ENCODE peak calls at places on chromosomes 16 and 17, in nine cellular contexts. One of them, this sample, is unnamed.

GRCh38 chr17:27808629-27809028 is 8.3 kb upstream of the NOS2 start:
- DNase-seq in lung: no peak
- DNase-seq in GM10248: peak
- DNase-seq in left ventricle myocardium inferior: no peak
- DNase-seq in fibroblast of pulmonary artery: no peak
- DNase-seq in cardiac fibroblast: no peak
- DNase-seq in choroid plexus epithelial cell: no peak
- DNase-seq in breast epithelium: no peak
- DNase-seq in Peyer's patch: no peak
- DNase-seq in this sample: no peak

GRCh38 chr17:4602041-4602440 is 17.7 kb downstream of the SMTNL2 start:
- DNase-seq in lung: no peak
- DNase-seq in GM10248: no peak
- DNase-seq in left ventricle myocardium inferior: no peak
- DNase-seq in fibroblast of pulmonary artery: no peak
- DNase-seq in cardiac fibroblast: no peak
- DNase-seq in choroid plexus epithelial cell: no peak
- DNase-seq in breast epithelium: no peak
- DNase-seq in Peyer's patch: no peak
- DNase-seq in this sample: no peak

GRCh38 chr16:30728904-30729672 is 19.1 kb upstream of the PHKG2 start:
- DNase-seq in lung: no peak
- DNase-seq in GM10248: no peak
- DNase-seq in left ventricle myocardium inferior: peak
- DNase-seq in fibroblast of pulmonary artery: no peak
- DNase-seq in cardiac fibroblast: no peak
- DNase-seq in choroid plexus epithelial cell: no peak
- DNase-seq in breast epithelium: no peak
- DNase-seq in Peyer's patch: peak
- DNase-seq in this sample: peak

GRCh38 chr17:81131486-81132196 is 33.7 kb upstream of the PVALEF start:
- DNase-seq in lung: peak
- DNase-seq in GM10248: no peak
- DNase-seq in left ventricle myocardium inferior: no peak
- DNase-seq in fibroblast of pulmonary artery: no peak
- DNase-seq in cardiac fibroblast: no peak
- DNase-seq in choroid plexus epithelial cell: no peak
- DNase-seq in breast epithelium: no peak
- DNase-seq in Peyer's patch: peak
- DNase-seq in this sample: no peak

GRCh38 chr17:17063546-17064122 is 21.4 kb downstream of the MPRIP start:
- DNase-seq in lung: peak
- DNase-seq in GM10248: no peak
- DNase-seq in left ventricle myocardium inferior: peak
- DNase-seq in fibroblast of pulmonary artery: no peak
- DNase-seq in cardiac fibroblast: peak
- DNase-seq in choroid plexus epithelial cell: no peak
- DNase-seq in breast epithelium: peak
- DNase-seq in Peyer's patch: no peak
- DNase-seq in this sample: no peak

GRCh38 chr16:68539704-68540370 is 746 bp downstream of the ZFP90 start:
- DNase-seq in lung: no peak
- DNase-seq in GM10248: peak
- DNase-seq in left ventricle myocardium inferior: no peak
- DNase-seq in fibroblast of pulmonary artery: no peak
- DNase-seq in cardiac fibroblast: peak
- DNase-seq in choroid plexus epithelial cell: peak
- DNase-seq in breast epithelium: no peak
- DNase-seq in Peyer's patch: no peak
- DNase-seq in this sample: no peak

GRCh38 chr16:59021751-59022150 is 287.6 kb upstream of the GOT2 start:
- DNase-seq in lung: no peak
- DNase-seq in GM10248: no peak
- DNase-seq in left ventricle myocardium inferior: no peak
- DNase-seq in fibroblast of pulmonary artery: peak
- DNase-seq in cardiac fibroblast: no peak
- DNase-seq in choroid plexus epithelial cell: peak
- DNase-seq in breast epithelium: no peak
- DNase-seq in Peyer's patch: no peak
- DNase-seq in this sample: no peak

GRCh38 chr17:64063088-64063487 is 42.7 kb upstream of the ICAM2 start:
- DNase-seq in lung: no peak
- DNase-seq in GM10248: no peak
- DNase-seq in left ventricle myocardium inferior: no peak
- DNase-seq in fibroblast of pulmonary artery: no peak
- DNase-seq in cardiac fibroblast: no peak
- DNase-seq in choroid plexus epithelial cell: no peak
- DNase-seq in breast epithelium: no peak
- DNase-seq in Peyer's patch: no peak
- DNase-seq in this sample: peak

GRCh38 chr17:57940217-57940616 is 15.0 kb downstream of the CUEDC1 start:
- DNase-seq in lung: no peak
- DNase-seq in GM10248: no peak
- DNase-seq in left ventricle myocardium inferior: no peak
- DNase-seq in fibroblast of pulmonary artery: no peak
- DNase-seq in cardiac fibroblast: no peak
- DNase-seq in choroid plexus epithelial cell: no peak
- DNase-seq in breast epithelium: no peak
- DNase-seq in Peyer's patch: no peak
- DNase-seq in this sample: no peak

GRCh38 chr17:32020943-32021617 is 13.9 kb downstream of the LRRC37B start:
- DNase-seq in lung: no peak
- DNase-seq in GM10248: no peak
- DNase-seq in left ventricle myocardium inferior: no peak
- DNase-seq in fibroblast of pulmonary artery: no peak
- DNase-seq in cardiac fibroblast: no peak
- DNase-seq in choroid plexus epithelial cell: no peak
- DNase-seq in breast epithelium: no peak
- DNase-seq in Peyer's patch: no peak
- DNase-seq in this sample: no peak

GRCh38 chr17:39195568-39196160 is 1.8 kb downstream of the CACNB1 start:
- DNase-seq in lung: peak
- DNase-seq in GM10248: no peak
- DNase-seq in left ventricle myocardium inferior: no peak
- DNase-seq in fibroblast of pulmonary artery: no peak
- DNase-seq in cardiac fibroblast: peak
- DNase-seq in choroid plexus epithelial cell: no peak
- DNase-seq in breast epithelium: no peak
- DNase-seq in Peyer's patch: no peak
- DNase-seq in this sample: no peak

GRCh38 chr16:89536886-89537548 is 23.5 kb upstream of the RPL13 start:
- DNase-seq in lung: no peak
- DNase-seq in GM10248: no peak
- DNase-seq in left ventricle myocardium inferior: no peak
- DNase-seq in fibroblast of pulmonary artery: peak
- DNase-seq in cardiac fibroblast: no peak
- DNase-seq in choroid plexus epithelial cell: no peak
- DNase-seq in breast epithelium: no peak
- DNase-seq in Peyer's patch: no peak
- DNase-seq in this sample: no peak

GRCh38 chr17:44219126-44219635 is 294 bp downstream of the UBTF start:
- DNase-seq in lung: peak
- DNase-seq in GM10248: peak
- DNase-seq in left ventricle myocardium inferior: peak
- DNase-seq in fibroblast of pulmonary artery: peak
- DNase-seq in cardiac fibroblast: peak
- DNase-seq in choroid plexus epithelial cell: peak
- DNase-seq in breast epithelium: peak
- DNase-seq in Peyer's patch: peak
- DNase-seq in this sample: no peak

GRCh38 chr16:50667497-50668367 is 13.4 kb downstream of the SNX20 start:
- DNase-seq in lung: no peak
- DNase-seq in GM10248: peak
- DNase-seq in left ventricle myocardium inferior: no peak
- DNase-seq in fibroblast of pulmonary artery: no peak
- DNase-seq in cardiac fibroblast: no peak
- DNase-seq in choroid plexus epithelial cell: no peak
- DNase-seq in breast epithelium: no peak
- DNase-seq in Peyer's patch: peak
- DNase-seq in this sample: no peak
- TF ChIP-seq CTCF in lung: no peak
- TF ChIP-seq CTCF in GM10248: peak
- TF ChIP-seq CTCF in left ventricle myocardium inferior: no peak
- TF ChIP-seq CTCF in fibroblast of pulmonary artery: no peak
- TF ChIP-seq CTCF in cardiac fibroblast: no peak
- TF ChIP-seq CTCF in choroid plexus epithelial cell: peak
- TF ChIP-seq CTCF in breast epithelium: no peak
- TF ChIP-seq CTCF in Peyer's patch: no peak
- TF ChIP-seq CTCF in this sample: no peak

DNA sequence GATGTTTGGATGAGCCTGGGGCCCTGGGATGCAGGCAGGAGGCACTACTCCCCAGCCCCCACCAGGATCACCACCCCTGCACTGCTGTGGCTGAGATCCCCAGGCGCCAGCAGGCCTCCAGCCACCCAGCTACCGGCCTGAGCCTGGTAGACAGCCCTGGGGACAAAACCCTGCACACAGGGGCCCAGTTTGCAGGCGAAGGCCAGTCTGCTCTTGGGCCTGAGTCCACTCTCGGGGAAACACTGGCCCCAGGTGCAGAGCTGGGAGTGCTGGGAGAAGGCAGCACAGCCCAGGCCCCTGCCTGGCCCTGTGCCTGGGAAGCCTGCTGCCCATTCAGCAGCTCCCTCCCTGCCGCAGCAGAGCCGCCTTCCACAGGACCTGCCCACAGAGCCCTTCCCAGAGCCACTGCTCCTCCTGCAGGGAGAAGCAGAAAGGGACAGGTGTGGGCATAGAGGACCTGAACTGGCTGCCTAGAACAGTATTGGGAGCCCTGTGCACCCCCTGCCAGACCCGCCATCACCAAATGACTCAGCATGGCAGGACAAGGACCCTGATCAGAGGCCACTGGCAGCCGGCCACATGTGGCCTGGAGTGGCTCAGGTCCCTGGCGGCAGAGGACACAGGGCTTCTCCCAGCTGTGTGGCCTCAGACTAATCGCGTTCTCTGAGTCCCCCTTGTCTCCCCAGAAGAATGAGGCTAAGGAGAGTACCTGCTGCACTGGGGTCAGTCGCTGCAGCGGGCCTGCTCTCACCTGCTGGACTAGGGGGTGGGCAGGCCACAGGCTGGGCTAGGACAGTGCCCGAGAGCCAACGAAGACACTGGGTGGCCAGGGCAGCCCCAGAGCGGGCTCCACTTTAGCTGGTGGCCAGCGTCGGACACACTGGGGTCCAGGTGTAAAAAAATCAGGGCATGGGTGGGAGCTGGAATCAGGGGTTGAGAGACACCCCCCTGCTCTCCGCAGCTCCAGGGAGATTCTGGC is 10.7 kb downstream of the MSRB1 start:
- DNase-seq in lung: no peak
- DNase-seq in GM10248: no peak
- DNase-seq in left ventricle myocardium inferior: no peak
- DNase-seq in fibroblast of pulmonary artery: peak
- DNase-seq in cardiac fibroblast: no peak
- DNase-seq in choroid plexus epithelial cell: peak
- DNase-seq in breast epithelium: no peak
- DNase-seq in Peyer's patch: peak
- DNase-seq in this sample: no peak
- TF ChIP-seq CTCF in lung: no peak
- TF ChIP-seq CTCF in GM10248: no peak
- TF ChIP-seq CTCF in left ventricle myocardium inferior: peak
- TF ChIP-seq CTCF in fibroblast of pulmonary artery: peak
- TF ChIP-seq CTCF in cardiac fibroblast: peak
- TF ChIP-seq CTCF in choroid plexus epithelial cell: peak
- TF ChIP-seq CTCF in breast epithelium: no peak
- TF ChIP-seq CTCF in Peyer's patch: no peak
- TF ChIP-seq CTCF in this sample: no peak

DNA sequence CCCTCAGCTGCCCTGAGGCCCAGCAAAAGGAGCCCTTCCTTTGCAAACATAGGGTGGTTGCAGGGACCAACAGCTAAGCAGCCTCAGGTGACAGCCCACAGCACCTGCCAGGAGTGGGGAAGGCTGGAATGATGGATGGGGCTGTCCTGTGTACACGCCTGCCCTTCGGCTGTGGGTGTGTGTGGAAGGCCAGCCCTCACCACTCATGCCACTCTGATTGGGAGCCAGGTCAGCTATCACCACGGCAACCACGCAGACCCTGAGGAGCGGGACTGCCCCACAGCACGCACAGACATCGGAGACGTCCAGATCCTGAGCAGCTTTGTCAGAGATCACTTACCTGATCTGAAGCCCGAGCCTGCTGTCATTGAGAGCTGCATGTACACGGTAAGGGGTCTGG is 11.9 kb downstream of the PIPOX start:
- DNase-seq in lung: no peak
- DNase-seq in GM10248: no peak
- DNase-seq in left ventricle myocardium inferior: no peak
- DNase-seq in fibroblast of pulmonary artery: no peak
- DNase-seq in cardiac fibroblast: no peak
- DNase-seq in choroid plexus epithelial cell: no peak
- DNase-seq in breast epithelium: no peak
- DNase-seq in Peyer's patch: no peak
- DNase-seq in this sample: no peak
- TF ChIP-seq CTCF in lung: no peak
- TF ChIP-seq CTCF in GM10248: no peak
- TF ChIP-seq CTCF in left ventricle myocardium inferior: no peak
- TF ChIP-seq CTCF in fibroblast of pulmonary artery: no peak
- TF ChIP-seq CTCF in cardiac fibroblast: no peak
- TF ChIP-seq CTCF in choroid plexus epithelial cell: no peak
- TF ChIP-seq CTCF in breast epithelium: no peak
- TF ChIP-seq CTCF in Peyer's patch: no peak
- TF ChIP-seq CTCF in this sample: no peak

DNA sequence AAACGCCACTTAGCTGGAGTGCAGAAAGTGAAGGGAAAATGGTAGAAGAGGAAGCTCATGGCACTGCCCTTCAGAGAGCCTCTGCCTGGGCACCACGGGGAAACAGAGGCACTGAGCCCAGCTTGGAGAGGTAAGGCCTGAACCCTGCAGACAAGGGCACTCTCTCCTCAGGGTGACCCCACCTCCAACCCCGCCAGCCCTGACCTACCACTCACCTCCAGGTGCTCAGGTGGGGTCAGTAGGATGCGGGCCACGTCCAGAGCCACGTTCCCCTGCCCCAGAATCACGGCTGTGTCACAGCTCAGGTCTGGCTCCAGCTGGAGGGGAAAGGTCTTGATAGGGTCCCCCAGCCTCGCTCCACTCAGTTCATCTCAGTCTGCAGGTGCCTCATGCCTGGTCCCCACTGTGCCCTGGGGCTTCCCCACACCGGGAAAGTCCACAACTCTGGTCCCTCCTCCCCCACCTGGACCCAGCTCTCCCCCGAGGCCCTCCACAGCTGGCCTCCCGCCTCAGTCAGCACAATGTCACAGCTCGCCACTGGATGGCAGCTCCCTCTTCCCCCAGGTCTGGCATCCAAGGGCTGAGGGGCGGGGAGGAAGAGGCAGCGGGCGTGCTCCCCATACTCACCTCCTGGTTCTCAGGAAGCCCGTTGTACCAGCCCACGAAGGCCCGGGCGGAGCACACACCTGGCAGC is 6.0 kb upstream of the GRIN2C start:
- DNase-seq in lung: no peak
- DNase-seq in GM10248: no peak
- DNase-seq in left ventricle myocardium inferior: no peak
- DNase-seq in fibroblast of pulmonary artery: no peak
- DNase-seq in cardiac fibroblast: no peak
- DNase-seq in choroid plexus epithelial cell: no peak
- DNase-seq in breast epithelium: no peak
- DNase-seq in Peyer's patch: no peak
- DNase-seq in this sample: no peak
- TF ChIP-seq CTCF in lung: no peak
- TF ChIP-seq CTCF in GM10248: peak
- TF ChIP-seq CTCF in left ventricle myocardium inferior: no peak
- TF ChIP-seq CTCF in fibroblast of pulmonary artery: no peak
- TF ChIP-seq CTCF in cardiac fibroblast: no peak
- TF ChIP-seq CTCF in choroid plexus epithelial cell: no peak
- TF ChIP-seq CTCF in breast epithelium: no peak
- TF ChIP-seq CTCF in Peyer's patch: no peak
- TF ChIP-seq CTCF in this sample: no peak

GRCh38 chr16:57591870-57592485 is 36.5 kb upstream of the ADGRG1 start:
- DNase-seq in lung: no peak
- DNase-seq in GM10248: no peak
- DNase-seq in left ventricle myocardium inferior: no peak
- DNase-seq in fibroblast of pulmonary artery: no peak
- DNase-seq in cardiac fibroblast: no peak
- DNase-seq in choroid plexus epithelial cell: no peak
- DNase-seq in breast epithelium: no peak
- DNase-seq in Peyer's patch: no peak
- DNase-seq in this sample: no peak
- TF ChIP-seq CTCF in lung: no peak
- TF ChIP-seq CTCF in GM10248: no peak
- TF ChIP-seq CTCF in left ventricle myocardium inferior: no peak
- TF ChIP-seq CTCF in fibroblast of pulmonary artery: no peak
- TF ChIP-seq CTCF in cardiac fibroblast: no peak
- TF ChIP-seq CTCF in choroid plexus epithelial cell: no peak
- TF ChIP-seq CTCF in breast epithelium: no peak
- TF ChIP-seq CTCF in Peyer's patch: no peak
- TF ChIP-seq CTCF in this sample: no peak

This sample was measured in CD14-positive monocyte.